ENCODE peak calls at places on chromosomes 12 and 14, in five cellular contexts. F is lower leg skin, O is Calu3, Z is fibroblast of villous mesenchyme, E is endothelial cell. G is an unnamed sample.

GRCh38 chr14:105192866-105193731 is 12.0 kb upstream of the NUDT14 start:
- DNase-seq in F (no peak), O (no peak), Z (peak), E (peak), G (no peak)

GRCh38 chr14:75088566-75089373 is 19.3 kb downstream of the ZC2HC1C start:
- DNase-seq in F (no peak), O (peak), Z (peak), E (peak), G (no peak)

GRCh38 chr12:84497819-84498218 is 414.8 kb downstream of the SLC6A15 start:
- DNase-seq in F (no peak), O (no peak), Z (peak), E (no peak), G (no peak)

GRCh38 chr14:53967606-53968005 is 11.0 kb upstream of the BMP4 start:
- DNase-seq in F (no peak), O (peak), Z (no peak), E (no peak), G (no peak)

GRCh38 chr14:100219126-100219785 is 19.7 kb upstream of the YY1 start:
- DNase-seq in F (no peak), O (no peak), Z (no peak), E (no peak), G (no peak)

GRCh38 chr14:101991336-101991735 is 27.0 kb downstream of the DYNC1H1 start:
- DNase-seq in F (peak), O (no peak), Z (no peak), E (no peak), G (no peak)

GRCh38 chr12:8823565-8824300 is 1.3 kb downstream of the A2ML1 start:
- DNase-seq in F (no peak), O (peak), Z (peak), E (peak), G (no peak)

GRCh38 chr12:58302487-58303011 is 361.2 kb downstream of the ATP23 start:
- DNase-seq in F (no peak), O (peak), Z (peak), E (no peak), G (no peak)

GRCh38 chr12:131141483-131141882 is 187.8 kb downstream of the ADGRD1 start:
- DNase-seq in F (peak), O (no peak), Z (no peak), E (no peak), G (no peak)

GRCh38 chr12:10115890-10116289 is 14.1 kb downstream of the CLEC7A start:
- DNase-seq in F (no peak), O (no peak), Z (peak), E (no peak), G (no peak)

GRCh38 chr12:120944645-120945217 is 33.6 kb upstream of the HNF1A start:
- DNase-seq in F (no peak), O (peak), Z (peak), E (peak), G (no peak)

GRCh38 chr12:118330421-118331018 is 42.2 kb downstream of the TAOK3 start:
- DNase-seq in F (no peak), O (no peak), Z (peak), E (no peak), G (peak)

GRCh38 chr12:45336331-45336730 is 120.4 kb downstream of the ANO6 start:
- DNase-seq in F (no peak), O (no peak), Z (peak), E (no peak), G (peak)

GRCh38 chr14:88518592-88519512 is 36.0 kb downstream of the PTPN21 start:
- DNase-seq in F (no peak), O (peak), Z (peak), E (no peak), G (peak)

GRCh38 chr12:118052324-118053070 is 8.5 kb downstream of the WSB2 start:
- DNase-seq in F (peak), O (peak), Z (peak), E (no peak), G (peak)

GRCh38 chr14:103329421-103330347 is 4.4 kb upstream of the EIF5 start:
- DNase-seq in F (peak), O (peak), Z (peak), E (no peak), G (no peak)

GRCh38 chr12:51855586-51856428 is 7.3 kb upstream of the FIGNL2 start:
- DNase-seq in F (no peak), O (no peak), Z (no peak), E (peak), G (no peak)

GRCh38 chr14:76525106-76525825 is 149.3 kb downstream of the ESRRB start:
- DNase-seq in F (no peak), O (no peak), Z (no peak), E (no peak), G (no peak)

GRCh38 chr12:93167841-93168492 is 209.8 kb upstream of the NUDT4 start:
- DNase-seq in F (no peak), O (no peak), Z (peak), E (no peak), G (no peak)

GRCh38 chr12:116959845-116960514 is 49.2 kb downstream of the FBXW8 start:
- DNase-seq in F (no peak), O (no peak), Z (no peak), E (no peak), G (no peak)

GRCh38 chr12:104458645-104459555 is 2.2 kb downstream of the CHST11 start:
- DNase-seq in F (peak), O (no peak), Z (no peak), E (no peak), G (no peak)

GRCh38 chr14:100304825-100305445 is 1.3 kb downstream of the SLC25A29 start:
- DNase-seq in F (peak), O (peak), Z (peak), E (no peak), G (no peak)

GRCh38 chr12:53427905-53428594 is 4.4 kb downstream of the AMHR2 start:
- DNase-seq in F (no peak), O (no peak), Z (peak), E (no peak), G (peak)

GRCh38 chr14:28896337-28896736 is 129.8 kb downstream of the FOXG1 start:
- DNase-seq in F (no peak), O (no peak), Z (no peak), E (no peak), G (no peak)

GRCh38 chr12:8819676-8819980 is 2.8 kb upstream of the A2ML1 start:
- DNase-seq in F (no peak), O (no peak), Z (peak), E (no peak), G (no peak)

DNA sequence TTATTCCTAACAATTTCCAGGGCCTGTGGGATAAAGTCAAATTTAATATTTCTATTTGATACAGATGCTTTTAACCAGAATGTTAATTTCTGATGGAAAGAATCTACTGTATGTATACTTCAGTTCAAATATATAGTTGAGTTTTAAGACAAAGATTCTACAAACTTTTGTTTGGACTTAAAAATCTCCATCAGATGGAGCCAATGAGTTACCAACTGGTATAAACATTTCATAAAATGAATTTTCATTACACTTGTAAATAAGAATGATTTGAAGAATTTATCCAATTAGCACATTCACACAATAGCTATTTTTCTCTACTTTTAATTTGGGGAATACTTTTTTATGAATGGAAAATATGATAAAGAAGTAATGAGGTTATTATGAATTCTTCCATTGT is 425.2 kb upstream of the MIS18BP1 start:
- DNase-seq in F (no peak), O (no peak), Z (no peak), E (no peak), G (no peak)
- TF ChIP-seq CTCF in F (no peak), O (no peak), Z (no peak), E (no peak), G (peak)

GRCh38 chr12:18805516-18806248 is 67.8 kb downstream of the CAPZA3 start:
- DNase-seq in F (no peak), O (no peak), Z (no peak), E (no peak), G (no peak)

GRCh38 chr12:18810537-18811253 is 72.8 kb downstream of the CAPZA3 start:
- DNase-seq in F (no peak), O (no peak), Z (peak), E (no peak), G (no peak)

GRCh38 chr12:18811268-18811667 is 73.3 kb downstream of the CAPZA3 start:
- DNase-seq in F (no peak), O (no peak), Z (peak), E (no peak), G (no peak)

GRCh38 chr12:18807714-18808113 is 69.8 kb downstream of the CAPZA3 start:
- DNase-seq in F (no peak), O (no peak), Z (no peak), E (no peak), G (no peak)

GRCh38 chr12:18808221-18808620 is 70.3 kb downstream of the CAPZA3 start:
- DNase-seq in F (no peak), O (no peak), Z (no peak), E (no peak), G (no peak)
- TF ChIP-seq CTCF in F (no peak), O (no peak), Z (no peak), E (no peak), G (no peak)

GRCh38 chr14:33848706-33849454 is 102.0 kb downstream of the EGLN3 start:
- DNase-seq in F (no peak), O (peak), Z (peak), E (peak), G (no peak)
- TF ChIP-seq CTCF in F (no peak), O (peak), Z (peak), E (peak), G (peak)

GRCh38 chr12:7666595-7666994 is 887 bp upstream of the APOBEC1 start:
- DNase-seq in F (no peak), O (no peak), Z (no peak), E (no peak), G (no peak)

GRCh38 chr12:7661741-7662140 is 4.0 kb downstream of the APOBEC1 start:
- DNase-seq in F (no peak), O (no peak), Z (no peak), E (no peak), G (no peak)

GRCh38 chr12:7667025-7667575 is 1.4 kb upstream of the APOBEC1 start:
- DNase-seq in F (no peak), O (no peak), Z (peak), E (no peak), G (no peak)
- TF ChIP-seq CTCF in F (no peak), O (no peak), Z (peak), E (peak), G (peak)

GRCh38 chr14:24285351-24285750 is 14.0 kb upstream of the RABGGTA start:
- DNase-seq in F (no peak), O (no peak), Z (no peak), E (no peak), G (no peak)
- TF ChIP-seq CTCF in F (no peak), O (no peak), Z (no peak), E (no peak), G (no peak)

G was measured in AG09309.